ENCODE peak calls at places on chromosomes 3 and 15, in ten cellular contexts. Z is cardiac muscle cell, Q is GM06990, E is HL-60, Y is endodermal cell, J is kidney epithelial cell, U is lower lobe of right lung, K is left lung, A is fibroblast of the aortic adventitia, T is AG04449. B is an unnamed sample.

GRCh38 chr15:52290800-52291199 is 4.8 kb downstream of the MYO5C start:
- DNase-seq in Z (no peak), Q (no peak), E (no peak), Y (no peak), J (no peak), U (no peak), K (no peak), A (no peak), T (no peak), B (no peak)

GRCh38 chr15:95429345-95429744 is 901.2 kb upstream of the NR2F2 start:
- DNase-seq in Z (peak; percentile 64), Q (no peak), E (no peak), Y (no peak), J (no peak), U (no peak), K (no peak), A (no peak), T (no peak), B (no peak)

GRCh38 chr3:54188176-54188791 is 65.9 kb downstream of the CACNA2D3 start:
- DNase-seq in Z (peak; percentile 94), Q (peak; percentile 2), E (peak; percentile 3), Y (peak; percentile 90), J (peak; percentile 34), U (no peak), K (peak; percentile 43), A (peak; percentile 47), T (no peak), B (no peak)

GRCh38 chr15:41897327-41897726 is 3.5 kb upstream of the SPTBN5 start:
- DNase-seq in Z (no peak), Q (no peak), E (no peak), Y (peak; percentile 44), J (no peak), U (no peak), K (no peak), A (no peak), T (no peak), B (no peak)

GRCh38 chr15:64749167-64749566 is 26.2 kb downstream of the RBPMS2 start:
- DNase-seq in Z (no peak), Q (no peak), E (no peak), Y (no peak), J (peak; percentile 34), U (no peak), K (no peak), A (peak; percentile 22), T (peak; percentile 23), B (peak; percentile 24)

GRCh38 chr3:71210257-71211002 is 373.1 kb downstream of the FOXP1 start:
- DNase-seq in Z (peak; percentile 79), Q (no peak), E (peak; percentile 88), Y (peak; percentile 75), J (no peak), U (no peak), K (no peak), A (peak; percentile 79), T (no peak), B (no peak)

GRCh38 chr3:9339750-9340449 is 23.0 kb upstream of the THUMPD3 start:
- DNase-seq in Z (no peak), Q (no peak), E (no peak), Y (no peak), J (no peak), U (no peak), K (no peak), A (peak; percentile 25), T (no peak), B (no peak)

GRCh38 chr3:55296781-55297180 is 190.3 kb downstream of the WNT5A start:
- DNase-seq in Z (no peak), Q (no peak), E (no peak), Y (no peak), J (no peak), U (no peak), K (no peak), A (peak; percentile 55), T (no peak), B (no peak)

GRCh38 chr15:65209701-65210643 is 1.3 kb downstream of the CILP start:
- DNase-seq in Z (no peak), Q (no peak), E (no peak), Y (no peak), J (no peak), U (no peak), K (no peak), A (no peak), T (no peak), B (no peak)

GRCh38 chr3:116939091-116939490 is 229.5 kb downstream of the TUSC7 start:
- DNase-seq in Z (no peak), Q (no peak), E (no peak), Y (peak; percentile 47), J (no peak), U (no peak), K (no peak), A (no peak), T (no peak), B (no peak)

GRCh38 chr15:98003528-98003927 is 43.0 kb downstream of the ARRDC4 start:
- DNase-seq in Z (no peak), Q (no peak), E (no peak), Y (no peak), J (no peak), U (no peak), K (no peak), A (no peak), T (no peak), B (no peak)

GRCh38 chr15:60585743-60586708 is 107.1 kb upstream of the ICE2 start:
- DNase-seq in Z (peak; percentile 83), Q (no peak), E (peak; percentile 49), Y (peak; percentile 81), J (peak; percentile 23), U (no peak), K (no peak), A (peak; percentile 82), T (no peak), B (peak; percentile 53)

GRCh38 chr3:9957214-9957613 is 5.0 kb upstream of the PRRT3 start:
- DNase-seq in Z (no peak), Q (no peak), E (peak; percentile 15), Y (no peak), J (no peak), U (no peak), K (no peak), A (peak; percentile 40), T (no peak), B (no peak)

GRCh38 chr3:21256932-21257331 is 494.1 kb downstream of the ZNF385D start:
- DNase-seq in Z (peak; percentile 52), Q (no peak), E (no peak), Y (no peak), J (no peak), U (no peak), K (no peak), A (peak; percentile 59), T (no peak), B (no peak)

GRCh38 chr3:81490541-81491288 is 270.7 kb downstream of the GBE1 start:
- DNase-seq in Z (peak; percentile 96), Q (peak; percentile 9), E (peak; percentile 83), Y (peak; percentile 95), J (peak; percentile 19), U (peak; percentile 58), K (peak; percentile 76), A (peak; percentile 86), T (no peak), B (peak; percentile 93)

GRCh38 chr3:81496407-81497104 is 264.9 kb downstream of the GBE1 start:
- DNase-seq in Z (peak; percentile 25), Q (no peak), E (no peak), Y (no peak), J (no peak), U (no peak), K (no peak), A (no peak), T (no peak), B (no peak)

GRCh38 chr3:81497565-81497964 is 263.9 kb downstream of the GBE1 start:
- DNase-seq in Z (no peak), Q (no peak), E (no peak), Y (no peak), J (no peak), U (no peak), K (no peak), A (no peak), T (no peak), B (no peak)

GRCh38 chr3:81492048-81492447 is 269.4 kb downstream of the GBE1 start:
- DNase-seq in Z (no peak), Q (no peak), E (no peak), Y (no peak), J (no peak), U (no peak), K (no peak), A (peak; percentile 87), T (peak; percentile 36), B (no peak)
- H3K4me3 ChIP-seq in Z (no peak overlapping the region), Q (no peak overlapping the region), E (no peak overlapping the region), Y (no peak overlapping the region), J (no peak overlapping the region), U (no peak overlapping the region), K (no peak overlapping the region), A (no peak overlapping the region), T (no peak overlapping the region), B (no peak overlapping the region)

GRCh38 chr3:158488670-158489069 is 82.3 kb upstream of the MLF1 start:
- DNase-seq in Z (no peak), Q (no peak), E (no peak), Y (no peak), J (no peak), U (no peak), K (no peak), A (peak; percentile 6), T (no peak), B (no peak)
- TF ChIP-seq CTCF in Z (no peak), Q (no peak), E (no peak), Y (no peak), J (no peak), U (no peak), K (no peak), A (no peak), T (no peak), B (no peak)

DNA sequence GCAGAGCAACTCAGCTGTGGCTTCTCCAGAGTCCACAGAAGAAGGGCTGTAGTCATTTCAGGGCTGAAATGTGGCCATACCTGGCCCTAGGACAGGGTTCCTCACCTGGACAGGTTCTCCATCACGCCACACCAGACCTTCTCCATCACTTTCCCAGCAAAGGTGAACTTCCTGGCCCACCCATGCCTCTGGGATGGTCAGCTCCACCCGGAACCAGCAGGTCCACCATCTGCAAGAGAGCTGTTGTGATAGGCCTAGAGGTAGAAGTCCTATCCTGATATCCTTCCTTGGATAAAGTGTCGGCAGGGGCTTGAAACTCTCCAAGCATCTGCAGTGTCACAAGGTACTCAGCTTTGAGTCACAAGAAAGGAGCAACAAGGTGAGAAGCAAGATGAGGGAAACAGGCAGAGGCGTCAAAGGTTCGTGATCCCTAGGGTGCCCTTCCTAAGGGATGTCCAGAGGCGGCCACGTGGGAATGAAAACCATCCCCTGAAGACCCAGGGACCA is 948 bp downstream of the MAN2C1 start:
- DNase-seq in Z (no peak), Q (no peak), E (no peak), Y (no peak), J (no peak), U (no peak), K (no peak), A (no peak), T (no peak), B (no peak)
- H3K4me3 ChIP-seq in Z (no peak overlapping the region), Q (peak overlapping the region; percentile 56), E (peak overlapping the region; percentile 71), Y (peak overlapping the region; percentile 95), J (peak overlapping the region; percentile 83), U (peak overlapping the region; percentile 94), K (peak overlapping the region; percentile 95), A (peak overlapping the region; percentile 83), T (peak overlapping the region; percentile 86), B (peak overlapping the region; percentile 86)

DNA sequence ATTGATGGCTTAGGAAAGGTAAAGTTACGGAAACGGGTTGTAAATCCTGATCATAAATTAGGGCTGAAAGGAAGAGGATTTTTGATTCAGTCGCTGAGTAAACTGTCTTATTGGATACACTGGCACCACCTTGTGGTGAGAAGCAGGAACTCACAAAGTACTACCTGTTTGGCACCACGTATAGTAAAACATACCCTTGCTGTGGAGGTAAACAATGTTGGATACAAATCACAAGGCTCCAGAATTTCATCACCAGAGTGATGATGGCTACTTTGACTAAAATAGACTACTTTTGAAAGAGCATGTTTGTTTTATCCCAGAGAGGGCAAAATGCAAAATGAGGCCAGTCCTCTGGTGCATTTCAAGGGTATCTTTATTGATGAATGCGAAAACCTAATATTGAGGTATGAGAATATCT is 216.9 kb downstream of the IGSF11 start:
- DNase-seq in Z (peak; percentile 70), Q (no peak), E (peak; percentile 14), Y (peak; percentile 79), J (peak; percentile 25), U (no peak), K (no peak), A (peak; percentile 71), T (no peak), B (peak; percentile 4)
- TF ChIP-seq CTCF in Z (peak; percentile 85), Q (peak; percentile 79), E (peak; percentile 51), Y (peak; percentile 95), J (peak; percentile 81), U (peak; percentile 78), K (peak; percentile 70), A (peak; percentile 87), T (peak; percentile 73), B (peak; percentile 72)

B was measured in HFF-Myc.